ENCODE peak calls at places on chromosome 21, in four cellular contexts. D is HFF-Myc, A is KG1, F is HS-5. H is an unnamed sample.

GRCh38 chr21:44844256-44844655 is 26.4 kb upstream of the SUMO3 start:
- DNase-seq in D (no peak), A (no peak), F (no peak), H (no peak)

GRCh38 chr21:45898781-45899180 is 82.8 kb upstream of the COL6A1 start:
- DNase-seq in D (no peak), A (no peak), F (no peak), H (no peak)

GRCh38 chr21:17925000-17925610 is 105.9 kb upstream of the C21orf91 start:
- DNase-seq in D (peak; percentile 72), A (peak; percentile 5), F (no peak), H (peak; percentile 44)

GRCh38 chr21:38798081-38798480 is 7.6 kb upstream of the ETS2 start:
- DNase-seq in D (no peak), A (no peak), F (no peak), H (no peak)

GRCh38 chr21:45310446-45310845 is 22.8 kb upstream of the POFUT2 start:
- DNase-seq in D (no peak), A (no peak), F (no peak), H (no peak)

GRCh38 chr21:33357177-33357576 is 32.4 kb downstream of the IFNAR1 start:
- DNase-seq in D (no peak), A (no peak), F (no peak), H (no peak)

GRCh38 chr21:40563845-40564717 is 282.9 kb downstream of the DSCAM start:
- DNase-seq in D (no peak), A (no peak), F (no peak), H (no peak)

GRCh38 chr21:31216206-31216605 is 127.9 kb downstream of the TIAM1 start:
- DNase-seq in D (no peak), A (no peak), F (no peak), H (no peak)

GRCh38 chr21:42755031-42755665 is 101.7 kb downstream of the PDE9A start:
- DNase-seq in D (no peak), A (no peak), F (no peak), H (no peak)

GRCh38 chr21:35475006-35475405 is 425.9 kb upstream of the RUNX1 start:
- DNase-seq in D (no peak), A (no peak), F (no peak), H (no peak)

GRCh38 chr21:34981793-34982192 is 67.3 kb downstream of the RUNX1 start:
- DNase-seq in D (no peak), A (no peak), F (no peak), H (no peak)

GRCh38 chr21:35561076-35561475 is 499.2 kb downstream of the SETD4 start:
- DNase-seq in D (no peak), A (no peak), F (no peak), H (no peak)

GRCh38 chr21:42599962-42600361 is 53.5 kb upstream of the PDE9A start:
- DNase-seq in D (no peak), A (no peak), F (no peak), H (no peak)

GRCh38 chr21:17981060-17981459 is 161.9 kb upstream of the C21orf91 start:
- DNase-seq in D (no peak), A (no peak), F (no peak), H (no peak)

GRCh38 chr21:45366931-45367401 is 38.0 kb upstream of the COL18A1 start:
- DNase-seq in D (peak; percentile 67), A (no peak), F (peak; percentile 49), H (peak; percentile 79)

H was measured in fibroblast of the conjunctiva.